ENCODE peak calls at places on chromosomes 13 and 19, in nine cellular contexts. One of them, this sample, is unnamed.

GRCh38 chr19:2333027-2333806 is 4.7 kb downstream of the SPPL2B start:
- DNase-seq in body of pancreas: peak; percentile 37
- DNase-seq in IMR-90: no peak
- DNase-seq in heart left ventricle: no peak
- DNase-seq in gastrocnemius medialis: no peak
- DNase-seq in fibroblast of lung: no peak
- DNase-seq in GM23248: no peak
- DNase-seq in pancreas: no peak
- DNase-seq in lower lobe of right lung: no peak
- DNase-seq in this sample: no peak

GRCh38 chr19:41064974-41065569 is 23.2 kb upstream of the CYP2A13 start:
- DNase-seq in heart left ventricle: no peak
- DNase-seq in lower lobe of right lung: no peak
- DNase-seq in GM23248: peak; percentile 34
- DNase-seq in body of pancreas: no peak
- DNase-seq in gastrocnemius medialis: no peak
- DNase-seq in pancreas: no peak
- DNase-seq in fibroblast of lung: peak; percentile 31
- DNase-seq in IMR-90: peak; percentile 43
- DNase-seq in this sample: no peak

GRCh38 chr19:33300016-33300981 is 2.0 kb downstream of the CEBPA start:
- DNase-seq in pancreas: no peak
- DNase-seq in fibroblast of lung: no peak
- DNase-seq in lower lobe of right lung: no peak
- DNase-seq in GM23248: no peak
- DNase-seq in body of pancreas: peak; percentile 20
- DNase-seq in heart left ventricle: no peak
- DNase-seq in IMR-90: no peak
- DNase-seq in gastrocnemius medialis: no peak
- DNase-seq in this sample: no peak

GRCh38 chr19:29378543-29379105 is 147.2 kb upstream of the VSTM2B start:
- DNase-seq in lower lobe of right lung: peak; percentile 1
- DNase-seq in body of pancreas: no peak
- DNase-seq in pancreas: no peak
- DNase-seq in GM23248: no peak
- DNase-seq in gastrocnemius medialis: no peak
- DNase-seq in IMR-90: no peak
- DNase-seq in heart left ventricle: no peak
- DNase-seq in fibroblast of lung: no peak
- DNase-seq in this sample: no peak

GRCh38 chr19:14661372-14661924 is 13.2 kb downstream of the ADGRE3 start:
- DNase-seq in pancreas: no peak
- DNase-seq in fibroblast of lung: no peak
- DNase-seq in IMR-90: no peak
- DNase-seq in body of pancreas: no peak
- DNase-seq in heart left ventricle: no peak
- DNase-seq in gastrocnemius medialis: no peak
- DNase-seq in lower lobe of right lung: no peak
- DNase-seq in GM23248: no peak
- DNase-seq in this sample: no peak

GRCh38 chr13:61918841-61919240 is 503.2 kb upstream of the PCDH20 start:
- DNase-seq in fibroblast of lung: no peak
- DNase-seq in gastrocnemius medialis: no peak
- DNase-seq in body of pancreas: no peak
- DNase-seq in lower lobe of right lung: no peak
- DNase-seq in IMR-90: no peak
- DNase-seq in pancreas: no peak
- DNase-seq in heart left ventricle: no peak
- DNase-seq in GM23248: no peak
- DNase-seq in this sample: no peak

GRCh38 chr13:99320693-99321481 is 13.7 kb upstream of the GPR183 start:
- DNase-seq in IMR-90: peak; percentile 88
- DNase-seq in lower lobe of right lung: no peak
- DNase-seq in fibroblast of lung: peak; percentile 91
- DNase-seq in body of pancreas: no peak
- DNase-seq in GM23248: peak; percentile 92
- DNase-seq in heart left ventricle: no peak
- DNase-seq in gastrocnemius medialis: no peak
- DNase-seq in pancreas: no peak
- DNase-seq in this sample: no peak

GRCh38 chr19:33698576-33699435 is 77.1 kb downstream of the CHST8 start:
- DNase-seq in IMR-90: no peak
- DNase-seq in lower lobe of right lung: no peak
- DNase-seq in fibroblast of lung: no peak
- DNase-seq in pancreas: no peak
- DNase-seq in gastrocnemius medialis: no peak
- DNase-seq in GM23248: no peak
- DNase-seq in body of pancreas: no peak
- DNase-seq in heart left ventricle: no peak
- DNase-seq in this sample: no peak

GRCh38 chr13:89955773-89956172 is 1391.7 kb upstream of the MIR17HG start:
- DNase-seq in gastrocnemius medialis: no peak
- DNase-seq in fibroblast of lung: no peak
- DNase-seq in body of pancreas: no peak
- DNase-seq in heart left ventricle: no peak
- DNase-seq in GM23248: no peak
- DNase-seq in IMR-90: no peak
- DNase-seq in pancreas: no peak
- DNase-seq in lower lobe of right lung: no peak
- DNase-seq in this sample: no peak

GRCh38 chr19:4916292-4917082 is 7.2 kb downstream of the UHRF1 start:
- DNase-seq in fibroblast of lung: no peak
- DNase-seq in body of pancreas: no peak
- DNase-seq in gastrocnemius medialis: no peak
- DNase-seq in pancreas: no peak
- DNase-seq in IMR-90: no peak
- DNase-seq in heart left ventricle: no peak
- DNase-seq in lower lobe of right lung: no peak
- DNase-seq in GM23248: no peak
- DNase-seq in this sample: peak; percentile 64

GRCh38 chr13:81791636-81792035 is 1450.7 kb upstream of the SPRY2 start:
- DNase-seq in lower lobe of right lung: no peak
- DNase-seq in pancreas: no peak
- DNase-seq in GM23248: no peak
- DNase-seq in fibroblast of lung: no peak
- DNase-seq in gastrocnemius medialis: no peak
- DNase-seq in heart left ventricle: no peak
- DNase-seq in IMR-90: no peak
- DNase-seq in body of pancreas: no peak
- DNase-seq in this sample: no peak

GRCh38 chr13:80604094-80604493 is 263.2 kb upstream of the SPRY2 start:
- DNase-seq in GM23248: no peak
- DNase-seq in heart left ventricle: peak; percentile 37
- DNase-seq in body of pancreas: no peak
- DNase-seq in pancreas: no peak
- DNase-seq in fibroblast of lung: no peak
- DNase-seq in IMR-90: no peak
- DNase-seq in gastrocnemius medialis: peak; percentile 9
- DNase-seq in lower lobe of right lung: no peak
- DNase-seq in this sample: no peak

GRCh38 chr13:49238621-49239020 is 9.1 kb upstream of the CDADC1 start:
- DNase-seq in fibroblast of lung: no peak
- DNase-seq in lower lobe of right lung: no peak
- DNase-seq in pancreas: no peak
- DNase-seq in gastrocnemius medialis: no peak
- DNase-seq in body of pancreas: no peak
- DNase-seq in GM23248: no peak
- DNase-seq in heart left ventricle: no peak
- DNase-seq in IMR-90: no peak
- DNase-seq in this sample: no peak

GRCh38 chr13:103883152-103883551 is 816.9 kb upstream of the SLC10A2 start:
- DNase-seq in heart left ventricle: peak; percentile 64
- DNase-seq in pancreas: peak; percentile 83
- DNase-seq in body of pancreas: peak; percentile 84
- DNase-seq in lower lobe of right lung: peak; percentile 82
- DNase-seq in fibroblast of lung: peak; percentile 96
- DNase-seq in IMR-90: peak; percentile 95
- DNase-seq in gastrocnemius medialis: peak; percentile 73
- DNase-seq in GM23248: peak; percentile 92
- DNase-seq in this sample: no peak

GRCh38 chr19:4414144-4414799 is 11.8 kb downstream of the CHAF1A start:
- DNase-seq in gastrocnemius medialis: no peak
- DNase-seq in heart left ventricle: no peak
- DNase-seq in lower lobe of right lung: no peak
- DNase-seq in pancreas: no peak
- DNase-seq in fibroblast of lung: peak; percentile 60
- DNase-seq in GM23248: peak; percentile 63
- DNase-seq in body of pancreas: no peak
- DNase-seq in IMR-90: peak; percentile 55
- DNase-seq in this sample: no peak

DNA sequence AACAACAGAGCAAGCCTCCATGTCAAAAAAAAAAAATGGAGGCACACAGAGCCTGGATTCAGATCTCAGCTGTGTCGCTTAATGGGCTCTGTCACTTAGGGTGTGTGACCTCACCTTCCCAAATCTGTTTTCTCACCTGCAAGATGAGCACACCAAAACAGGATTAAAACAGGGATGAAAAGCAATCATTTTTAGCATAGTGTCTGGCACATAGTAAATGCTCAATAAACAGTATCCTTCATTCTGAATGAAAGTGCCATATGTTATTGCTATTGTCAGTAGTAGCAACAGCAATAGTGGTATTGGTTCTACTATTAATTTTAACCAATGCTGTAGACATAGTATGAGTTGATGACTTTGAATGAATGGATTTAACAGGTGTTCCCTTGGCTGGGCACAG is 23.3 kb downstream of the SAMD4B start:
- DNase-seq in GM23248: no peak
- DNase-seq in fibroblast of lung: no peak
- DNase-seq in heart left ventricle: no peak
- DNase-seq in gastrocnemius medialis: no peak
- DNase-seq in body of pancreas: no peak
- DNase-seq in lower lobe of right lung: no peak
- DNase-seq in IMR-90: no peak
- DNase-seq in pancreas: no peak
- DNase-seq in this sample: no peak
- H3K4me1 ChIP-seq in GM23248: peaks cover 32% of the 10 kb centered on the region
- H3K4me1 ChIP-seq in fibroblast of lung: peaks cover 28% of the 10 kb centered on the region
- H3K4me1 ChIP-seq in heart left ventricle: no peaks in the 10 kb centered on the region
- H3K4me1 ChIP-seq in gastrocnemius medialis: peaks cover 42% of the 10 kb centered on the region
- H3K4me1 ChIP-seq in body of pancreas: no peaks in the 10 kb centered on the region
- H3K4me1 ChIP-seq in lower lobe of right lung: peaks cover 10% of the 10 kb centered on the region
- H3K4me1 ChIP-seq in IMR-90: peaks cover 25% of the 10 kb centered on the region
- H3K4me1 ChIP-seq in pancreas: no peaks in the 10 kb centered on the region
- H3K4me1 ChIP-seq in this sample: no peaks in the 10 kb centered on the region

DNA sequence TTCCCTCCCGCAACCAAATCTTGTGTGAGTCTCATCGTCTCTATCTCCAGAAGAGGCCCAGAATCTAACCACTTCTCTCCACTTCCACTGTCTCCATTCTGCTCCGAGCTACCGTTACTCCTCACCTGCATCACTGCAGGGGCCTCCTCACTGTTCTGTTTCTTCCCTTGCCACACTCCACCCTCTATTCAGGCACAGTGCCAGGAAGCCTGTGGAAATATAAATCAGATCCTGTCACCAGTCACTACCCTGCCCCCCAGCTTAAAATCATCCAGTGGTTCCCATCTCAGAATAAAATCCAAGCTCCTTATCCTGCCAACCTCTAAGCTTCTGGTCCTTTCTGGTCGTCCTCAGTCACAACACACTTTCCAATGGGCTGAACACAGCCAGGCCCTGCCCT is 24.1 kb downstream of the ZNF175 start:
- DNase-seq in body of pancreas: no peak
- DNase-seq in gastrocnemius medialis: no peak
- DNase-seq in lower lobe of right lung: no peak
- DNase-seq in pancreas: no peak
- DNase-seq in GM23248: no peak
- DNase-seq in heart left ventricle: no peak
- DNase-seq in fibroblast of lung: no peak
- DNase-seq in IMR-90: no peak
- DNase-seq in this sample: no peak
- H3K4me3 ChIP-seq in body of pancreas: no peak overlapping the region
- H3K4me3 ChIP-seq in gastrocnemius medialis: peak overlapping the region; percentile 61
- H3K4me3 ChIP-seq in lower lobe of right lung: peak overlapping the region; percentile 79
- H3K4me3 ChIP-seq in pancreas: peak overlapping the region; percentile 81
- H3K4me3 ChIP-seq in GM23248: peak overlapping the region; percentile 76
- H3K4me3 ChIP-seq in heart left ventricle: peak overlapping the region; percentile 71
- H3K4me3 ChIP-seq in fibroblast of lung: no peak overlapping the region
- H3K4me3 ChIP-seq in IMR-90: no peak overlapping the region
- H3K4me3 ChIP-seq in this sample: peak overlapping the region; percentile 98

GRCh38 chr13:79194727-79195126 is 211.3 kb downstream of the RBM26 start:
- DNase-seq in GM23248: no peak
- DNase-seq in lower lobe of right lung: no peak
- DNase-seq in IMR-90: no peak
- DNase-seq in body of pancreas: no peak
- DNase-seq in gastrocnemius medialis: no peak
- DNase-seq in heart left ventricle: no peak
- DNase-seq in pancreas: no peak
- DNase-seq in fibroblast of lung: no peak
- DNase-seq in this sample: no peak

GRCh38 chr13:79194272-79194671 is 211.8 kb downstream of the RBM26 start:
- DNase-seq in GM23248: no peak
- DNase-seq in lower lobe of right lung: no peak
- DNase-seq in heart left ventricle: no peak
- DNase-seq in fibroblast of lung: no peak
- DNase-seq in body of pancreas: no peak
- DNase-seq in IMR-90: no peak
- DNase-seq in pancreas: no peak
- DNase-seq in gastrocnemius medialis: no peak
- DNase-seq in this sample: peak; percentile 18

GRCh38 chr13:79196366-79196765 is 209.7 kb downstream of the RBM26 start:
- DNase-seq in IMR-90: no peak
- DNase-seq in body of pancreas: no peak
- DNase-seq in GM23248: no peak
- DNase-seq in heart left ventricle: no peak
- DNase-seq in pancreas: no peak
- DNase-seq in fibroblast of lung: no peak
- DNase-seq in lower lobe of right lung: no peak
- DNase-seq in gastrocnemius medialis: no peak
- DNase-seq in this sample: no peak

GRCh38 chr13:79197933-79198332 is 208.1 kb downstream of the RBM26 start:
- DNase-seq in body of pancreas: no peak
- DNase-seq in IMR-90: no peak
- DNase-seq in GM23248: no peak
- DNase-seq in heart left ventricle: no peak
- DNase-seq in lower lobe of right lung: no peak
- DNase-seq in fibroblast of lung: no peak
- DNase-seq in gastrocnemius medialis: no peak
- DNase-seq in pancreas: no peak
- DNase-seq in this sample: no peak
- H3K27ac ChIP-seq in body of pancreas: no peak overlapping the region
- H3K27ac ChIP-seq in IMR-90: no peak overlapping the region
- H3K27ac ChIP-seq in GM23248: no peak overlapping the region
- H3K27ac ChIP-seq in heart left ventricle: no peak overlapping the region
- H3K27ac ChIP-seq in lower lobe of right lung: no peak overlapping the region
- H3K27ac ChIP-seq in fibroblast of lung: no peak overlapping the region
- H3K27ac ChIP-seq in gastrocnemius medialis: no peak overlapping the region
- H3K27ac ChIP-seq in pancreas: no peak overlapping the region
- H3K27ac ChIP-seq in this sample: no peak overlapping the region

DNA sequence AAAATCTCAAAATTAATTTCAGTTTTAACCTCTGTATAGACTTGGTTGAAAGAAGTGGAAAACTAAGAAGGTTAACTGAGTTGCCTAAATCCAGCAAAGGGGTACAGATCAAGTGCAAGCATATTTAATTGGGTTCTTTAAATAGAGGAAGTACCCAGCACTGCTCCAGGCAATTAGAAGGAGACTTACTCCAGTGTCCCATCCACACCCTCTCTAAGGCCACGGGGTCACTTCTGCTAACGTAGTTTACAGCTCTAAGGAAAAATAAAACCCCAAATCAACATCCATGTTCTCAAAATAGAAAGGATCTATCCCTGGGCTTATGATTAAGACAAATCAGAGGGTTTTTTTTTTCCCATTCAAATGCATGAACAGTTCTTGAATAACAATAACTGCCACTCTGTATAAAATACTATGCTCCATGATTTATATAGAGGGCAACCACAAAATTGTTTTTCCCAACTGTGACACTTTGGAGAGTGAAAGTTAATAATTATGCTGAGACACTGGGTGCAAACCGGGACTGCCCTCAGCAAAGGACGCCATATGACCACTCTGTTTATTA is 4.6 kb downstream of the FRY start:
- DNase-seq in fibroblast of lung: no peak
- DNase-seq in pancreas: no peak
- DNase-seq in lower lobe of right lung: no peak
- DNase-seq in heart left ventricle: no peak
- DNase-seq in IMR-90: no peak
- DNase-seq in gastrocnemius medialis: no peak
- DNase-seq in GM23248: no peak
- DNase-seq in body of pancreas: no peak
- DNase-seq in this sample: no peak
- H3K4me1 ChIP-seq in fibroblast of lung: peaks cover 3% of the 10 kb centered on the region
- H3K4me1 ChIP-seq in pancreas: peaks cover 57% of the 10 kb centered on the region
- H3K4me1 ChIP-seq in lower lobe of right lung: peaks cover 20% of the 10 kb centered on the region
- H3K4me1 ChIP-seq in heart left ventricle: peaks cover under 1% of the 10 kb centered on the region
- H3K4me1 ChIP-seq in IMR-90: peaks cover 16% of the 10 kb centered on the region
- H3K4me1 ChIP-seq in gastrocnemius medialis: no peaks in the 10 kb centered on the region
- H3K4me1 ChIP-seq in GM23248: no peaks in the 10 kb centered on the region
- H3K4me1 ChIP-seq in body of pancreas: peaks cover 69% of the 10 kb centered on the region
- H3K4me1 ChIP-seq in this sample: no peaks in the 10 kb centered on the region